ENCODE peak calls at places on chromosome 17, in five cellular contexts. Q, A, B, D and N are unnamed samples.

GRCh38 chr17:3033741-3034577 is 29.4 kb downstream of the OR1D5 start:
- DNase-seq in Q (no peak), A (no peak), B (no peak), D (no peak), N (no peak)

GRCh38 chr17:48011405-48012150 is 26.0 kb downstream of the COPZ2 start:
- DNase-seq in Q (peak; percentile 40), A (peak; percentile 68), B (no peak), D (no peak), N (no peak)

GRCh38 chr17:7213895-7214299 is 5.7 kb downstream of the DLG4 start:
- DNase-seq in Q (peak; percentile 69), A (peak; percentile 71), B (peak; percentile 96), D (no peak), N (peak; percentile 84)

GRCh38 chr17:65794572-65794971 is 233.1 kb upstream of the AXIN2 start:
- DNase-seq in Q (peak; percentile 35), A (peak; percentile 11), B (no peak), D (no peak), N (peak; percentile 57)

GRCh38 chr17:68182016-68182315 is 65.9 kb upstream of the AMZ2 start:
- DNase-seq in Q (no peak), A (no peak), B (no peak), D (no peak), N (no peak)

GRCh38 chr17:68963958-68964357 is 8.8 kb upstream of the ABCA8 start:
- DNase-seq in Q (peak; percentile 35), A (no peak), B (no peak), D (no peak), N (no peak)

GRCh38 chr17:65078441-65079160 is 22.1 kb upstream of the GNA13 start:
- DNase-seq in Q (peak; percentile 66), A (peak; percentile 80), B (no peak), D (no peak), N (peak; percentile 54)

GRCh38 chr17:6079155-6079554 is 9.0 kb downstream of the WSCD1 start:
- DNase-seq in Q (no peak), A (no peak), B (no peak), D (no peak), N (no peak)

GRCh38 chr17:72358465-72358864 is 237.6 kb downstream of the SOX9 start:
- DNase-seq in Q (peak; percentile 91), A (peak; percentile 88), B (no peak), D (no peak), N (peak; percentile 81)

GRCh38 chr17:7042507-7043194 is 1.2 kb downstream of the SLC16A11 start:
- DNase-seq in Q (no peak), A (no peak), B (no peak), D (no peak), N (no peak)

GRCh38 chr17:42924891-42925290 is 24.3 kb downstream of the G6PC1 start:
- DNase-seq in Q (no peak), A (no peak), B (no peak), D (no peak), N (no peak)

GRCh38 chr17:74603746-74604145 is 11.7 kb upstream of the CD300LD start:
- DNase-seq in Q (no peak), A (no peak), B (no peak), D (no peak), N (no peak)

GRCh38 chr17:45265823-45266222 is 3.9 kb upstream of the SPATA32 start:
- DNase-seq in Q (peak; percentile 93), A (peak; percentile 90), B (no peak), D (peak; percentile 69), N (peak; percentile 65)

GRCh38 chr17:70288540-70289290 is 119.4 kb downstream of the KCNJ2 start:
- DNase-seq in Q (no peak), A (no peak), B (no peak), D (no peak), N (no peak)

GRCh38 chr17:42518046-42518754 is 17.8 kb upstream of the NAGLU start:
- DNase-seq in Q (peak; percentile 99), A (peak; percentile 98), B (no peak), D (peak; percentile 90), N (peak; percentile 99)

GRCh38 chr17:17386143-17386800 is 83.1 kb downstream of the NT5M start:
- DNase-seq in Q (no peak), A (no peak), B (no peak), D (no peak), N (no peak)

GRCh38 chr17:57691939-57692338 is 53.2 kb downstream of the CCDC182 start:
- DNase-seq in Q (no peak), A (no peak), B (no peak), D (no peak), N (no peak)

GRCh38 chr17:71959129-71959528 is 161.7 kb upstream of the SOX9 start:
- DNase-seq in Q (peak; percentile 9), A (peak; percentile 22), B (no peak), D (no peak), N (peak; percentile 20)

GRCh38 chr17:149231-149630 is 11.9 kb downstream of the SCGB1C2 start:
- DNase-seq in Q (no peak), A (no peak), B (no peak), D (no peak), N (no peak)

GRCh38 chr17:148757-149156 is 11.4 kb downstream of the SCGB1C2 start:
- DNase-seq in Q (no peak), A (no peak), B (no peak), D (no peak), N (no peak)

GRCh38 chr17:147796-148740 is 10.7 kb downstream of the SCGB1C2 start:
- DNase-seq in Q (no peak), A (no peak), B (no peak), D (no peak), N (no peak)

GRCh38 chr17:151004-151403 is 13.6 kb downstream of the SCGB1C2 start:
- DNase-seq in Q (no peak), A (no peak), B (no peak), D (no peak), N (no peak)

DNA sequence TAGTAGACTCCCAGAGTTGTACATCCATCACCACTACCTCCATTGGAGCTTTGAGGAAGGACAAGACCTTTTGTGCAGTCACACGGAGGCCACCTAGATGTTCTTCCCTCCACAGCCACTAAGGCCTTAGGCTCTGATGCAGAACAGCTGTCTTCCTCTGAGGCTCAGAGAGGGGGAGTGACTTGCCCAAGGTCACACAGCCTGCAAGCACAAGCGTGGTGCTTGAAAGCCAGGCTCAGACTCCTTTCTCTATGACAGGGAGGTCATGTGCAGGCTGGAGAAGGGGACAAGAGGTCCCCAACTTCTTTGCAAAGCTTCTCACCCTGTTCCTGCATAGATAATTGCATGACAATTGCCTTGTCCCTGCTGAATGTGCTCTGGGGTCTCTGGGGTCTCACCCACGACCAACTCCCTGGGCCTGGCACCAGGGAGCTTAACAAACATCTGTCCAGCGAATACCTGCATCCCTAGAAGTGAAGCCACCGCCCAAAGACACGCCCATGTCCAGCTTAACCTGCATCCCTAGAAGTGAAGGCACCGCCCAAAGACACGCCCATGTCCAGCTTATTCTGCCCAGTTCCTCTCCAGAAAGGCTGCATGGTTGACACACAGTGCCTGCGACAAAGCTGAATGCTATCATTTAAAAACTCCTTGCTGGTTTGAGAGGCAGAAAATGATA is 12.7 kb downstream of the SCGB1C2 start:
- DNase-seq in Q (no peak), A (no peak), B (no peak), D (no peak), N (no peak)
- TF ChIP-seq CTCF in Q (no peak), A (no peak), B (no peak), D (no peak), N (no peak)

GRCh38 chr17:78186689-78187595 is at the start of the genes AFMID and TK1:
- DNase-seq in Q (peak; percentile 96), A (peak; percentile 93), B (peak; percentile 100), D (peak; percentile 77), N (peak; percentile 97)
- TF ChIP-seq CTCF in Q (peak; percentile 77), A (peak; percentile 59), B (peak; percentile 96), D (peak; percentile 79), N (peak; percentile 62)

GRCh38 chr17:28327709-28328108 is 7.6 kb downstream of the IFT20 start:
- DNase-seq in Q (peak; percentile 28), A (no peak), B (no peak), D (no peak), N (no peak)
- TF ChIP-seq CTCF in Q (no peak), A (peak; percentile 32), B (no peak), D (peak; percentile 12), N (no peak)

GRCh38 chr17:30970757-30971567 is at the start of gene RNF135:
- DNase-seq in Q (peak; percentile 87), A (peak; percentile 88), B (peak; percentile 63), D (peak; percentile 46), N (peak; percentile 88)
- TF ChIP-seq CTCF in Q (peak; percentile 23), A (peak; percentile 8), B (peak; percentile 54), D (no peak), N (no peak)